ENCODE peak calls at places on chromosomes 4 and X, in seven cellular contexts. G, U, O, Q, W, Y and L are unnamed samples.

GRCh38 chrX:44216171-44216570 is 127.3 kb downstream of the EFHC2 start:
- DNase-seq in Y (no peak), U (no peak), Q (no peak), G (no peak), O (no peak), W (no peak), L (no peak)

GRCh38 chr4:110636677-110637407 is 14.0 kb upstream of the PITX2 start:
- DNase-seq in U (no peak), O (peak; percentile 60), G (no peak), Y (no peak), Q (no peak), W (no peak), L (no peak)

GRCh38 chr4:54213001-54213400 is 16.1 kb upstream of the PDGFRA start:
- DNase-seq in W (no peak), Q (no peak), Y (no peak), G (no peak), O (peak; percentile 54), U (no peak), L (no peak)

GRCh38 chr4:3226467-3226866 is 22.5 kb upstream of the MSANTD1 start:
- DNase-seq in G (no peak), O (no peak), U (no peak), Y (peak; percentile 47), Q (no peak), W (no peak), L (peak; percentile 45)

GRCh38 chrX:107773206-107773605 is 2.4 kb downstream of the TSC22D3 start:
- DNase-seq in G (no peak), Q (no peak), U (no peak), Y (no peak), O (no peak), W (no peak), L (no peak)

GRCh38 chr4:56026596-56026995 is 77.9 kb downstream of the CEP135 start:
- DNase-seq in Y (no peak), O (no peak), Q (no peak), W (no peak), U (no peak), G (no peak), L (no peak)

GRCh38 chr4:137749466-137749865 is 217.2 kb upstream of the PCDH18 start:
- DNase-seq in Y (no peak), Q (no peak), U (no peak), G (no peak), W (no peak), O (peak; percentile 69), L (no peak)

GRCh38 chrX:140040397-140040796 is 75.1 kb upstream of the CXorf66 start:
- DNase-seq in G (no peak), Y (no peak), W (no peak), Q (no peak), O (no peak), U (peak; percentile 2), L (no peak)

GRCh38 chrX:5916945-5917344 is 311.7 kb downstream of the NLGN4X start:
- DNase-seq in O (no peak), Q (no peak), Y (no peak), G (no peak), U (no peak), W (no peak), L (no peak)

GRCh38 chr4:7781361-7781760 is 158.3 kb downstream of the AFAP1 start:
- DNase-seq in Q (no peak), W (peak; percentile 58), G (no peak), O (peak; percentile 84), Y (no peak), U (no peak), L (no peak)

GRCh38 chrX:132393992-132394391 is 94.8 kb downstream of the MBNL3 start:
- DNase-seq in G (no peak), U (no peak), Y (no peak), Q (no peak), W (peak; percentile 5), O (no peak), L (no peak)

GRCh38 chr4:67933755-67934154 is 29.5 kb downstream of the TMPRSS11A start:
- DNase-seq in Y (no peak), Q (no peak), U (no peak), O (peak; percentile 11), G (no peak), W (no peak), L (no peak)

GRCh38 chr4:152408514-152409327 is 127.2 kb downstream of the FBXW7 start:
- DNase-seq in W (no peak), Q (no peak), Y (no peak), G (no peak), U (no peak), O (peak; percentile 40), L (no peak)

GRCh38 chr4:124727331-124727730 is 14.8 kb upstream of the ANKRD50 start:
- DNase-seq in Y (no peak), Q (no peak), O (no peak), G (no peak), W (no peak), U (no peak), L (no peak)

GRCh38 chr4:20480161-20480947 is 219.9 kb upstream of the PACRGL start:
- DNase-seq in G (no peak), Y (no peak), O (no peak), W (no peak), Q (no peak), U (no peak), L (no peak)